ENCODE peak calls at places on chromosomes 11 and 22, in eight cellular contexts. T is neural progenitor cell, E is A549, D is tibial nerve, R is lower lobe of right lung, U is psoas muscle, M is transverse colon, F is pancreas. Q is an unnamed sample.

GRCh38 chr22:24030186-24030702 is 19.1 kb downstream of the CABIN1 start:
- DNase-seq in T (no peak), E (no peak), D (no peak), R (no peak), U (no peak), M (no peak), F (no peak), Q (peak)

GRCh38 chr11:112806876-112807275 is 154.3 kb upstream of the NCAM1 start:
- DNase-seq in T (no peak), E (no peak), D (no peak), R (no peak), U (no peak), M (no peak), F (no peak), Q (no peak)

GRCh38 chr11:65219930-65220213 is 38.1 kb downstream of the CAPN1 start:
- DNase-seq in T (no peak), E (no peak), D (no peak), R (no peak), U (no peak), M (no peak), F (no peak), Q (no peak)

GRCh38 chr11:72140661-72141060 is 5.1 kb downstream of the FOLR3 start:
- DNase-seq in T (no peak), E (no peak), D (no peak), R (no peak), U (no peak), M (no peak), F (no peak), Q (no peak)

GRCh38 chr11:41868606-41869005 is 409.2 kb upstream of the LRRC4C start:
- DNase-seq in T (no peak), E (no peak), D (no peak), R (no peak), U (no peak), M (no peak), F (no peak), Q (no peak)

GRCh38 chr11:80542704-80543103 is 1101.9 kb upstream of the TENM4 start:
- DNase-seq in T (no peak), E (no peak), D (no peak), R (no peak), U (no peak), M (no peak), F (no peak), Q (no peak)

GRCh38 chr11:102528618-102529017 is 1.9 kb downstream of the MMP7 start:
- DNase-seq in T (no peak), E (no peak), D (no peak), R (no peak), U (no peak), M (no peak), F (no peak), Q (no peak)

GRCh38 chr11:108914211-108914610 is 249.3 kb downstream of the DDX10 start:
- DNase-seq in T (peak), E (no peak), D (no peak), R (no peak), U (no peak), M (no peak), F (no peak), Q (no peak)

GRCh38 chr22:44777364-44777756 is 25.0 kb downstream of the ARHGAP8 start:
- DNase-seq in T (no peak), E (no peak), D (no peak), R (no peak), U (no peak), M (peak), F (no peak), Q (no peak)

GRCh38 chr11:10785146-10785474 is 23.6 kb downstream of the EIF4G2 start:
- DNase-seq in T (peak), E (no peak), D (no peak), R (no peak), U (no peak), M (no peak), F (no peak), Q (no peak)

GRCh38 chr11:12123799-12124198 is 13.4 kb downstream of the MICAL2 start:
- DNase-seq in T (no peak), E (no peak), D (no peak), R (no peak), U (no peak), M (no peak), F (no peak), Q (no peak)

GRCh38 chr22:28857288-28857687 is 26.1 kb upstream of the ZNRF3 start:
- DNase-seq in T (no peak), E (no peak), D (no peak), R (no peak), U (no peak), M (no peak), F (no peak), Q (no peak)

GRCh38 chr11:20250644-20251247 is 90.5 kb upstream of the DBX1 start:
- DNase-seq in T (no peak), E (no peak), D (no peak), R (no peak), U (no peak), M (no peak), F (no peak), Q (no peak)

GRCh38 chr22:49351761-49352221 is 475.9 kb downstream of the BRD1 start:
- DNase-seq in T (no peak), E (no peak), D (no peak), R (peak), U (peak), M (no peak), F (no peak), Q (peak)

GRCh38 chr11:57318178-57318577 is 6.6 kb downstream of the TNKS1BP1 start:
- DNase-seq in T (no peak), E (no peak), D (no peak), R (no peak), U (peak), M (no peak), F (peak), Q (no peak)

DNA sequence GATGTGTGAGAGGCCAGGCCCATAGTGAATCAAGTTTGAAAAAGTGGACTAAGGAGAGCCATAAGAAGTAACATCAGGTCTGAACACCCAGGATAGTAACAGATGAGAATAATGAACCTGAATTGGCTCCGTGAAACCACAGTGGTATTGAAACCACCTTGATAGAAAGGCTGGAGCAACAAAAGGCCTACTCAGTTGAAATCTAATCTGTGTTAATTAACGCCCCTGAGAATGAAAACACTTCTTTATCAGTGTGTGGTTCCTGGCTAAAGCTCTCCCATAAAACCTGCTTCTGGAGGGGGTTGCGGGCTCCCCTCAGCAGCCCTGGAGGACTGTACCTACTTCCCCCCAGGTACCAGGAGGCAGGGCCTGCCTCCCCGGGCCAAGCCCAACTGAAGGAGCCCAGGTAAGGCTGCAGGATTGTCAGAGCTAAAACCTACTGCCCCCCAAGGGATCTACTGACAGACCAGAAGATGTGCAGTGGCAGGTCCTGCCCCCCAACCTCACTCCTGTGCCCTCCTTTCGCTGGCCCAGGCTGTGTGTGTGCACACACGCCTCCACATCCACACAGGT is 54.6 kb downstream of the PLEKHA7 start:
- DNase-seq in T (peak), E (no peak), D (no peak), R (no peak), U (no peak), M (no peak), F (no peak), Q (no peak)
- H3K27ac ChIP-seq in T (no peak), E (no peak), D (no peak), R (no peak), U (no peak), M (no peak), F (peak), Q (no peak)

GRCh38 chr11:70142171-70142875 is 60.8 kb upstream of the FADD start:
- DNase-seq in T (peak), E (peak), D (no peak), R (no peak), U (no peak), M (no peak), F (no peak), Q (peak)
- H3K27ac ChIP-seq in T (no peak), E (peak), D (no peak), R (no peak), U (no peak), M (no peak), F (no peak), Q (peak)

GRCh38 chr11:34630544-34630943 is 9.7 kb downstream of the EHF start:
- DNase-seq in T (no peak), E (peak), D (no peak), R (no peak), U (no peak), M (no peak), F (no peak), Q (no peak)

GRCh38 chr11:34632105-34632780 is 11.3 kb downstream of the EHF start:
- DNase-seq in T (peak), E (peak), D (no peak), R (no peak), U (peak), M (no peak), F (peak), Q (peak)

GRCh38 chr11:34633640-34633989 is 12.7 kb downstream of the EHF start:
- DNase-seq in T (no peak), E (no peak), D (no peak), R (no peak), U (no peak), M (no peak), F (no peak), Q (no peak)

GRCh38 chr11:34631297-34631696 is 10.4 kb downstream of the EHF start:
- DNase-seq in T (no peak), E (no peak), D (no peak), R (no peak), U (no peak), M (no peak), F (no peak), Q (no peak)

DNA sequence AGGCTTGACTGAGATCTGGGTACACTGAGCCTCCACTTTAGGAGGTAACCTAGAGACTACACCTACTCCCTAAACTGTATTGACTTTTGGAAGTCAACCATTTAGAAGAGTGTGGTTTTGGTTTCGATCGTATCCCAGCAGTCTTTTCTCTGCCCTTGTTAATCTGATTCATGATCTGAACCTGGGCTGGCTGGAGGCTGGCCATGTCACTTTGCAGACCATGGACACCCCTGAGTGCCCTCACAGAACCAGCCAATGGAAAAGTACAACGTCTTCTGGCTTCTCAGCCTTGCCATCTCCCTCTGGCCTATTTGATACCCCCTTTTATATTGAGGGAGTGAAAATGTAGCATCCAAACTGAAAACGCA is 10.8 kb downstream of the EHF start:
- DNase-seq in T (no peak), E (no peak), D (no peak), R (no peak), U (no peak), M (no peak), F (peak), Q (no peak)
- H3K27ac ChIP-seq in T (no peak), E (peak), D (no peak), R (peak), U (peak), M (peak), F (peak), Q (no peak)

DNA sequence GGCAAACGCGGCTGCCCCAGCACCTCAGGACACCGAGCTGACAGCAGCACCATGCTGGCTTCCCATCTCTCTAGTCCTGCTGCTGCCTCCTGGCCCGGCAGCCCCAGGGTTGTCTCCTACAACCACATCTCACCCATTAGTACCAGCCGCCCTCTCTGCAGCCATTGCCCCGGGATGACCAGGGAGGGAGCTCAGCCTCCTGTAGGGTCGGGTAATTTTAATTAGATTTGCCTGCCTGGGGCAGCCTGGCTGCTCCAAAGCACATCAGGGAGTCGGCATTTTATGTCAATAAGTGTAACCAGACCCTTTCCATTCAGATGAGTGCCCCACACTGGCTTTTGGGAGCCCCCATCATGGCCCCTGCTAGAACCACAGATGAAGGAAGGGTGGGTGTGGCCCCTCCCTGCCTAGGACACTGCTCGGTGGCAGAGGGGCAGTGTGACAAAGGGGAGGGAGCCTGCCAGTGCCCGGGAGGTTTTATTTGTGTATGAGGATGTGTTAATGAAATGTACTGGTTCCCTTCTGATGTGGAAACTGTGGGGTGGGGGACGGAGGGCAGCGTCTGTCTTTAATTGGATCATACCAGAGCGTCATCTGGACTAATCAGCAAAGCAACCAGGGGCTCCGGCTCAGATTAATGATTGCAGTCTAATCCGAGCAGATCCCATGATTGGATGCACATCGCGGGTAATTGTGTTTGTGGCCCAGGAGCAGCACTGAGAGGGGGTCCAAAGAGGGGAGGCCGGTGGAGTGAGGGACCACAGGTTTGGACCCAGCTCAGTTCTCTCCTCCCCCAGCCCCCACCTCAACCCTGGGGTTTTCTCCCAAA is 125.3 kb downstream of the FEZ1 start:
- DNase-seq in T (peak), E (no peak), D (no peak), R (no peak), U (no peak), M (no peak), F (no peak), Q (peak)
- H3K27ac ChIP-seq in T (peak), E (no peak), D (no peak), R (no peak), U (no peak), M (no peak), F (no peak), Q (peak)

DNA sequence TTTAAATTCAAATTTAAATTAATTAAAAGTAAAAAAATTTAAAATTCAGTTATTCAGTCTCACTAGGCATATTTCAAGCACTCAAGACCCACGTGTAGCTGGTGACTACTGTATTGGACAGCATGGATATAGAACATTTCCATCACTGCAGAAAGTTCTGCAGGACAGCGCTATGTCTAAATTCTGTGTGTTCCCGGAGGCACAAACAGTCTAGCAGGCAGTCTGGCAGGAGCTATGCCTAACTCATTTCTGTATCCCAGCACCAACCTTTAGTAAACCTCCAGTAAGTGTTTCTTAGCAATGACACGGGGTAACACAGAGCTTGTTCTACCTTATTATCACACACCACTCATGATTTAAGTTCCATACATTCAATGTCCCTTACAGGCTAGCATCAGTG is 48.5 kb downstream of the FAM168A start:
- DNase-seq in T (no peak), E (no peak), D (no peak), R (no peak), U (no peak), M (no peak), F (no peak), Q (no peak)
- H3K27ac ChIP-seq in T (no peak), E (no peak), D (no peak), R (no peak), U (no peak), M (no peak), F (no peak), Q (no peak)

DNA sequence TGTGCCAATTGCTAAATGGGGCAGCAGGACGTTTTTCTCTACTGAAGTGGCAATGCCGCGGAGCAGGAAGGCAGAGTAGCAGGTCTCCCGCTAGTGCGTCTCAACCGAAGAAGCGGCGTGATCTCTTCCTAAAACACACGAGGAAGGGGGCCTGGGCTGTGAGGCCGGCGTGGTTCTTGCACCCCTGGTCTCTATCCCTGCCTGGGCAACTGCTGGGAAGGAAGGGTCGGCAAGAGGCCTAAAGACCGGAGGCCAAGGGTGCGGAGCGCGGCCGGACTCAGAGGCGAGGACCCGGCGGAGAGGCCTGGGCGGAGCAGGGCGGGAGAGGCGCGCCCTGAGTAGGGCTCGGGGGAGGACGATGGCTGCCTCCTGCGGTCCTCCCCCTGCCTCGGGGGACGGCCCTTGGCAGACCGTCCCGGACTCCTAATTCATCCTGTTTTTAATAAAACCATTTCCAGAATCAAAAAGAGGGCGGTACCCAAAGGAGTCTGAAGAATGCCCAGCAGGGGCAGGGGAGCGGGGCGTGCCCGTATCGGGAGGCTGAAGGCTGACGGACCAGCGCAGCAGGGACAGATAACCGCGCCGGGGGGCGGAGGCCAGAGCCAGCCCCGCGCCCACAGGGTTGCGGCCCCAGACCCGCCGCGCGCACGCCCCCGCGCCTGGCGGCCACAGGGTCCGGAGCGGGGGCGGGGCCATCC is 559 bp upstream of the APLP2 start:
- DNase-seq in T (peak), E (peak), D (peak), R (no peak), U (peak), M (peak), F (no peak), Q (peak)
- H3K27ac ChIP-seq in T (no peak), E (peak), D (peak), R (peak), U (peak), M (peak), F (peak), Q (peak)

GRCh38 chr11:13137778-13138400 is 128.8 kb downstream of the RASSF10 start:
- DNase-seq in T (no peak), E (peak), D (no peak), R (no peak), U (no peak), M (no peak), F (no peak), Q (no peak)

GRCh38 chr11:13143486-13144297 is 133.9 kb upstream of the BMAL1 start:
- DNase-seq in T (no peak), E (no peak), D (no peak), R (no peak), U (no peak), M (peak), F (no peak), Q (no peak)

GRCh38 chr11:13141731-13142724 is 132.9 kb downstream of the RASSF10 start:
- DNase-seq in T (no peak), E (no peak), D (no peak), R (no peak), U (no peak), M (peak), F (peak), Q (no peak)

GRCh38 chr11:13140873-13141655 is 131.9 kb downstream of the RASSF10 start:
- DNase-seq in T (no peak), E (no peak), D (no peak), R (peak), U (no peak), M (peak), F (peak), Q (no peak)

DNA sequence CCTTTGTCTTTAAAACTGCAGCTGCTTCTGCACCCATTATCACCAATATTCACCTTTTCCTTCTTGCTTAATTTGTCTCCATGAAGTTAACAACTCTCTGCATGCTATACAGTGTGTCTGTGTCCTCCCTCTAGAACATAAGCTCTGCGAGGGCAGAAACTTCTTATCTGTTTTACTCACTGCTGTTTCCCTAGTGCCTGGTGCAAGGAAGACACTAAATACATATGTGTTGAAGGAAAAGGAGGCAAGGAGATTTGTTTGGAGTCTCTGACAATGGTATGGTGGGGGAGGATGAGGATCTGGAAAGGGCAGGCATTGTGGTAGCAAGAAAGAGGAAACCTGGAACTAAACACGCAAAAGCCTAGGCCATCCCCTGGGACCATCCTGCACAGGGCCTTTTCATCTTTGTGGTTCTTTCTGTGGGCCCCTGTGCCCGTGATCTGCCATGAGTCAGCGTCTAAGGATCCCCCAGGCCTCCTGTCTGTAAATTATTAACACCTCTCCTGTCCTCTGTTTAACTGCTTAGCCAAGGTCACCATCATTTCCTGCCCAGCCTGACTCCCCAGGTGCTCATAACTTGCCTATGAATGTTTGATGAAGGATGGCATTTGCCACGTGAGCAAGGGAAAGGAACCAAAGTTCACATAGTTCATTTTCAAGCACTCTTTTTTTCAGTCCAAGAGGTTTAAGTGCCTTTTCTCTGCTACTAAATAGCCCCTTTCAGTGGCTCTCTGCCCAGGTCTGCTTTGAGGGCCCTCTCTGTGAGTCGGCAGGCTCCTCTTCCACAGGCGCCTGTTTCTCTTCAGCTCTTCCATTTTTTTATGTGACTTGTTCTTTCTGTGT is 131.1 kb downstream of the RASSF10 start:
- DNase-seq in T (no peak), E (peak), D (no peak), R (peak), U (no peak), M (peak), F (peak), Q (no peak)
- H3K27ac ChIP-seq in T (no peak), E (peak), D (no peak), R (no peak), U (no peak), M (peak), F (peak), Q (no peak)